ENCODE peak calls at places on chromosomes 5 and 9, in six cellular contexts. K is mammary epithelial cell, L is sigmoid colon, V is adrenal gland, U is foreskin fibroblast, A is upper lobe of right lung. N is an unnamed sample.

GRCh38 chr9:132214027-132214622 is 52.3 kb downstream of the NTNG2 start:
- DNase-seq in U (peak), V (peak), L (peak), A (peak), K (peak), N (peak)

GRCh38 chr5:94308442-94308841 is 310.0 kb downstream of the KIAA0825 start:
- DNase-seq in U (no peak), V (no peak), K (no peak), A (no peak), L (no peak), N (peak)

GRCh38 chr5:19891658-19892057 is 96.3 kb downstream of the CDH18 start:
- DNase-seq in U (peak), L (no peak), V (no peak), K (peak), A (no peak), N (peak)

GRCh38 chr5:180640301-180640764 is 9.1 kb downstream of the FLT4 start:
- DNase-seq in L (peak), U (no peak), A (no peak), V (no peak), K (no peak), N (no peak)

GRCh38 chr5:20229286-20230005 is 241.4 kb upstream of the CDH18 start:
- DNase-seq in V (no peak), U (no peak), K (no peak), L (no peak), A (no peak), N (no peak)

GRCh38 chr9:82989949-82990348 is 73.0 kb downstream of the RASEF start:
- DNase-seq in K (no peak), A (no peak), L (no peak), U (no peak), V (no peak), N (no peak)

GRCh38 chr5:171420429-171421231 is 1.2 kb downstream of the FGF18 start:
- DNase-seq in V (peak), K (peak), U (peak), A (peak), L (peak), N (peak)

GRCh38 chr9:109973336-109973735 is 193.3 kb downstream of the PALM2AKAP2 start:
- DNase-seq in A (no peak), V (no peak), U (no peak), L (no peak), K (no peak), N (no peak)

GRCh38 chr5:179227578-179228311 is 117.5 kb downstream of the ADAMTS2 start:
- DNase-seq in A (peak), V (no peak), U (no peak), K (no peak), L (peak), N (no peak)

GRCh38 chr5:133763744-133764143 is 151.4 kb upstream of the FSTL4 start:
- DNase-seq in A (no peak), K (no peak), L (no peak), U (no peak), V (no peak), N (no peak)

GRCh38 chr5:74149395-74149794 is 491.1 kb downstream of the ENC1 start:
- DNase-seq in K (peak), A (peak), U (peak), L (peak), V (peak), N (peak)

GRCh38 chr5:135436856-135437795 is 10.0 kb downstream of the DCANP1 start:
- DNase-seq in A (no peak), L (no peak), K (no peak), V (peak), U (peak), N (no peak)

GRCh38 chr5:137700282-137700680 is 35.6 kb downstream of the KLHL3 start:
- DNase-seq in U (no peak), A (no peak), V (no peak), K (no peak), L (no peak), N (no peak)

GRCh38 chr9:117034862-117035261 is 347.8 kb downstream of the TRIM32 start:
- DNase-seq in K (peak), V (no peak), L (no peak), A (no peak), U (no peak), N (peak)

GRCh38 chr5:93581738-93582414 is 857 bp upstream of the NR2F1-AS1 start:
- DNase-seq in U (peak), V (peak), L (peak), K (peak), A (no peak), N (peak)

GRCh38 chr5:68953885-68954617 is 139.8 kb upstream of the SLC30A5 start:
- DNase-seq in A (no peak), V (peak), U (peak), K (no peak), L (no peak), N (no peak)

GRCh38 chr5:112467467-112467866 is 48.4 kb upstream of the EPB41L4A start:
- DNase-seq in V (no peak), L (no peak), K (no peak), U (no peak), A (no peak), N (no peak)

GRCh38 chr5:55427157-55427556 is 107.6 kb downstream of the PLPP1 start:
- DNase-seq in A (no peak), V (peak), L (no peak), K (peak), U (peak), N (no peak)

GRCh38 chr9:36063804-36064447 is 27.2 kb downstream of the RECK start:
- DNase-seq in K (no peak), L (no peak), A (no peak), V (no peak), U (peak), N (peak)

GRCh38 chr5:146785065-146785464 is 93.5 kb downstream of the PPP2R2B start:
- DNase-seq in V (no peak), A (no peak), K (no peak), L (no peak), U (no peak), N (no peak)

GRCh38 chr5:177036443-177036842 is 13.9 kb downstream of the ZNF346 start:
- DNase-seq in K (no peak), L (no peak), V (no peak), U (no peak), A (no peak), N (no peak)

GRCh38 chr5:53418844-53419243 is 61.6 kb upstream of the FST start:
- DNase-seq in K (peak), L (no peak), V (no peak), U (peak), A (no peak), N (peak)

GRCh38 chr5:180170111-180170809 is 38.8 kb downstream of the RASGEF1C start:
- DNase-seq in K (no peak), L (peak), U (no peak), A (no peak), V (no peak), N (no peak)

GRCh38 chr5:175572922-175573321 is 84.9 kb upstream of the HRH2 start:
- DNase-seq in L (no peak), U (peak), V (no peak), K (peak), A (no peak), N (no peak)

GRCh38 chr9:129275626-129276247 is 97.7 kb upstream of the IER5L start:
- DNase-seq in A (peak), V (no peak), K (peak), U (no peak), L (peak), N (peak)

GRCh38 chr5:54383225-54383624 is 72.3 kb upstream of the HSPB3 start:
- DNase-seq in K (peak), V (no peak), U (peak), L (no peak), A (no peak), N (peak)

GRCh38 chr5:10601246-10602030 is 37.6 kb downstream of the ANKRD33B start:
- DNase-seq in A (peak), V (peak), K (peak), L (peak), U (peak), N (peak)

GRCh38 chr5:135216072-135216812 is 182.2 kb upstream of the PITX1 start:
- DNase-seq in K (no peak), U (no peak), L (no peak), A (peak), V (no peak), N (no peak)

GRCh38 chr9:5790923-5791322 is 42.0 kb downstream of the ERMP1 start:
- DNase-seq in A (no peak), K (no peak), V (no peak), U (no peak), L (no peak), N (no peak)

GRCh38 chr5:14039576-14039975 is 95.1 kb upstream of the DNAH5 start:
- DNase-seq in V (no peak), A (no peak), L (no peak), K (peak), U (peak), N (peak)

GRCh38 chr9:1156794-1157193 is 106.6 kb downstream of the DMRT2 start:
- DNase-seq in V (no peak), U (no peak), A (no peak), K (no peak), L (no peak), N (no peak)

GRCh38 chr5:88941581-88941980 is 58.6 kb upstream of the MEF2C start:
- DNase-seq in A (no peak), V (no peak), L (no peak), K (no peak), U (no peak), N (no peak)

GRCh38 chr5:136249678-136250266 is 56.8 kb upstream of the SMIM32 start:
- DNase-seq in A (peak), V (peak), L (no peak), K (peak), U (peak), N (peak)

GRCh38 chr5:6820851-6821479 is 107.7 kb downstream of the TENT4A start:
- DNase-seq in L (no peak), K (no peak), A (no peak), V (no peak), U (peak), N (peak)

GRCh38 chr5:131607418-131607817 is 27.6 kb downstream of the RAPGEF6 start:
- DNase-seq in A (no peak), L (no peak), U (no peak), V (no peak), K (no peak), N (no peak)

GRCh38 chr5:180135128-180135955 is 63.8 kb upstream of the RNF130 start:
- DNase-seq in V (no peak), K (peak), L (peak), U (peak), A (peak), N (peak)

GRCh38 chr9:134624119-134624826 is 17.3 kb upstream of the COL5A1 start:
- DNase-seq in L (peak), K (no peak), V (peak), U (peak), A (peak), N (no peak)

GRCh38 chr5:75672616-75673015 is 44.6 kb downstream of the POC5 start:
- DNase-seq in K (no peak), A (no peak), L (no peak), U (peak), V (no peak), N (no peak)

GRCh38 chr5:64979518-64979917 is 210.8 kb downstream of the CWC27 start:
- DNase-seq in K (no peak), A (no peak), U (no peak), V (no peak), L (no peak), N (no peak)

GRCh38 chr5:61933787-61934626 is 372.0 kb upstream of the KIF2A start:
- DNase-seq in U (peak), L (no peak), V (peak), A (no peak), K (peak), N (peak)
- TF ChIP-seq CTCF in U (peak), L (peak), V (peak), A (peak), K (peak), N (peak)

GRCh38 chr5:157514974-157515373 is 55.0 kb downstream of the NIPAL4 start:
- DNase-seq in A (no peak), L (no peak), V (no peak), U (no peak), K (no peak), N (no peak)

GRCh38 chr5:157510682-157511081 is 50.7 kb downstream of the NIPAL4 start:
- DNase-seq in V (no peak), A (no peak), K (no peak), L (no peak), U (no peak), N (no peak)

GRCh38 chr5:157509587-157509986 is 49.6 kb downstream of the NIPAL4 start:
- DNase-seq in V (no peak), A (no peak), L (no peak), K (no peak), U (no peak), N (no peak)

GRCh38 chr5:157513182-157513581 is 53.2 kb downstream of the NIPAL4 start:
- DNase-seq in V (no peak), U (no peak), L (no peak), K (no peak), A (no peak), N (no peak)

GRCh38 chr5:157511656-157512644 is 51.9 kb downstream of the NIPAL4 start:
- DNase-seq in A (peak), L (peak), K (peak), V (peak), U (peak), N (peak)
- H3K4me3 ChIP-seq in A (no peak), L (no peak), K (no peak), V (no peak), U (no peak), N (no peak)

DNA sequence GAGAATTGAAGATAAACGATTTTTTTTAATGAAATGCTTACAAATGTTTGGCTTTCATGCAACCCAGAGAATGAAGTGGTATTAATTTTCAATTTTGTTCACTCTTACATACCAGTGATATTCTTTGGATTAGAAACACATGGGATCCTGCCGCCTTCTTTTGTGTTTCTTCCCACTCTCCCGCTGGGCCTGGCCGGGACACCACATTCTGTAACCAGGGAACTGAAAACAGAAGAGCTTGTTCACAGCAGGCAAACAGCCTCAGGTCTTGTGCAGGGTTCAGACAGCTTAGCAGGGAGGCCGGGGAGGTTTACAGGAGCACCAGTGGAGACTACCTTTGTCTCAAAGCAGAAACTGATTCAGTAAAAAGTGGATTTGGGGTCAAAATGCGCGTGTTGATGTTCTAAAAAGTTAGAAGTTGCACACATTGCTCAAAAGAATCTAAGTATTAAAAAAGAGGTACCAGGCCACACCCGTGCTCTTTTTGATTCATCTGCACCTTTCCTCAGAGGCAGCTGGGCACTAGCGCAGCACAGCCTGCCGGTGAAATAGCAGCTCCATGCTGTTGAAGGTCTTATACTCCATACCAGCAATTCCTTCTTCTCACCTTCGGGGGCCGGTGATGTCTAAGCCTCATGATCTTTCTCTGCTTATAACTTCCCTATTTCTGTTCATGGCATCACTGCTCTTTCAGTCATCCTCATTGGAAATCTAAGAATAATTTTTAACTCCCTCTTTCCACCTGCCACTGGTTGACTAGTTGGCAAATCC is 67.1 kb downstream of the GRAMD2B start:
- DNase-seq in K (no peak), A (no peak), V (no peak), U (peak), L (peak), N (peak)
- TF ChIP-seq CTCF in K (peak), A (no peak), V (no peak), U (peak), L (no peak), N (peak)

GRCh38 chr5:1005362-1005851 is 3.2 kb upstream of the NKD2 start:
- DNase-seq in L (peak), V (peak), U (no peak), K (no peak), A (peak), N (no peak)
- H3K4me3 ChIP-seq in L (peak), V (no peak), U (no peak), K (no peak), A (peak), N (no peak)

GRCh38 chr9:115404311-115404710 is 286.4 kb upstream of the TNC start:
- DNase-seq in U (peak), K (no peak), L (no peak), V (no peak), A (no peak), N (no peak)
- TF ChIP-seq CTCF in U (no peak), K (no peak), L (no peak), V (no peak), A (no peak), N (no peak)

GRCh38 chr5:123176938-123177275 is 87.9 kb downstream of the PRDM6 start:
- DNase-seq in V (no peak), A (no peak), L (no peak), U (peak), K (no peak), N (no peak)

GRCh38 chr5:123178693-123179092 is 89.7 kb downstream of the PRDM6 start:
- DNase-seq in U (no peak), V (no peak), L (no peak), K (no peak), A (no peak), N (no peak)

GRCh38 chr5:123176224-123176937 is 87.3 kb downstream of the PRDM6 start:
- DNase-seq in L (no peak), A (no peak), K (no peak), V (no peak), U (peak), N (peak)

GRCh38 chr5:123170816-123171345 is 81.8 kb downstream of the PRDM6 start:
- DNase-seq in A (no peak), L (no peak), V (no peak), K (peak), U (peak), N (peak)

GRCh38 chr5:123174916-123175481 is 86.0 kb downstream of the PRDM6 start:
- DNase-seq in V (no peak), U (no peak), A (no peak), K (no peak), L (no peak), N (no peak)
- H3K4me3 ChIP-seq in V (no peak), U (no peak), A (no peak), K (no peak), L (no peak), N (no peak)

DNA sequence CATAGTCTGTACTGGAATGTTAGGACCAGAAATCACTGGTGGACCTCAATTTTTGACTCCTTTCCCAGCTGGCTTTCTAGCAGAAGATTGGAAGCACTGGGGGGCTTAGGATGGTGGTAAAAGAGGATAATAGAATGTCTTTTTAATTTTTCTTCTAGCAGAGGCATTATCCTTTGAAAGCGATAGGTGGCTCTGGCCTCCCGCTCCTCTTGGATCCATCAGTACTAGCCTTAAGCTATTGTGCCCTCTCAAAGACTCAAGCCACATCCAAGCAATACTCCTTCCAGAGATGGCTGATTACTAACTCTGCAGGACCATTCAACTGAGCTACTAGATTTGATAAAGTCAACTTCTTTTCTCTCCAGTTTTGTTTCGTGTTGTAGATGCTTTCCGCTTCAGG is 610.6 kb downstream of the CDH12 start:
- DNase-seq in U (no peak), V (no peak), L (no peak), A (no peak), K (no peak), N (peak)
- TF ChIP-seq CTCF in U (no peak), V (no peak), L (no peak), A (no peak), K (no peak), N (peak)

GRCh38 chr5:78591972-78592700 is 56.4 kb downstream of the LHFPL2 start:
- DNase-seq in A (no peak), L (no peak), U (peak), K (no peak), V (no peak), N (no peak)

GRCh38 chr5:78593465-78593864 is 55.1 kb downstream of the LHFPL2 start:
- DNase-seq in A (no peak), L (no peak), V (no peak), U (no peak), K (no peak), N (no peak)

GRCh38 chr5:78592735-78593386 is 55.7 kb downstream of the LHFPL2 start:
- DNase-seq in K (no peak), A (no peak), V (no peak), U (peak), L (no peak), N (no peak)

GRCh38 chr5:78589928-78590327 is 58.6 kb downstream of the LHFPL2 start:
- DNase-seq in U (peak), L (no peak), A (no peak), K (no peak), V (no peak), N (no peak)

DNA sequence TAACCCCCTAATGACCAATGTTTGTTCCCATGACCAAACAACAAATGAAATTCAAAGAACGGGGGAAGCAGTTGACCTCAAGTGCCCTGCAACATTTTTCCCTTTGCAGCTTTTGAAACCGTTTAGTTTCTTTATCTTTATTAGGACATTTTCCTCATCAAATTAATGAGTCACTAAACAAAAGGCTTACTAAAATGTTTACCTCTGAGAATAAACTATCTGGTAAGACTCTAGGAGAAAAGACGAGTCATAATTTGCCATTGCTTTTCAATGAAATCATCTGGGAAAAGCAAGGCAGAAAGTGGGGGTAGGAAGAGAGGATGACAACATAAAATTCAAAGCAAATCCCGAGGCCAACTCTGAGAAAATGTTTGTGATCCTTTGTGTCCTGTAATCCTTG is 57.3 kb downstream of the LHFPL2 start:
- DNase-seq in V (no peak), U (peak), L (no peak), K (peak), A (no peak), N (peak)
- H3K4me3 ChIP-seq in V (no peak), U (no peak), L (no peak), K (no peak), A (no peak), N (no peak)

GRCh38 chr5:157331807-157332206 is 65.9 kb downstream of the CYFIP2 start:
- DNase-seq in L (no peak), K (no peak), U (no peak), A (no peak), V (no peak), N (no peak)

GRCh38 chr5:157339409-157339808 is 73.5 kb downstream of the CYFIP2 start:
- DNase-seq in L (no peak), A (no peak), K (no peak), U (no peak), V (no peak), N (no peak)

GRCh38 chr5:157336423-157336744 is 70.5 kb downstream of the CYFIP2 start:
- DNase-seq in A (no peak), V (no peak), L (no peak), K (no peak), U (no peak), N (no peak)

GRCh38 chr5:157335534-157336422 is 69.9 kb downstream of the CYFIP2 start:
- DNase-seq in L (no peak), U (peak), A (no peak), V (no peak), K (no peak), N (peak)
- TF ChIP-seq CTCF in L (no peak), U (no peak), A (no peak), V (no peak), K (no peak), N (no peak)